ENCODE peak calls at places on chromosomes 11 and 22, in six cellular contexts. V, I, H, G, B and W are unnamed samples.

GRCh38 chr11:6604081-6604626 is 580 bp downstream of the ILK start:
- DNase-seq in G (peak), V (no peak), B (peak), I (peak), H (no peak), W (no peak)

GRCh38 chr11:79663012-79663411 is 222.2 kb upstream of the TENM4 start:
- DNase-seq in H (no peak), V (no peak), I (no peak), G (no peak), B (no peak), W (no peak)

GRCh38 chr11:117574551-117574950 is 222.5 kb downstream of the DSCAML1 start:
- DNase-seq in I (no peak), G (no peak), H (no peak), B (no peak), V (no peak), W (no peak)

GRCh38 chr11:7904910-7905309 is 26.2 kb downstream of the OR10A6 start:
- DNase-seq in B (no peak), V (no peak), H (no peak), I (no peak), G (no peak), W (no peak)

GRCh38 chr22:31442768-31443489 is 43.5 kb downstream of the DRG1 start:
- DNase-seq in B (no peak), G (no peak), I (no peak), V (no peak), H (no peak), W (no peak)

GRCh38 chr22:49702068-49702397 is 125.6 kb downstream of the BRD1 start:
- DNase-seq in G (no peak), V (no peak), B (no peak), H (no peak), I (no peak), W (no peak)

GRCh38 chr22:31637375-31637937 is 24.6 kb downstream of the PISD start:
- DNase-seq in H (no peak), G (no peak), V (no peak), I (no peak), B (no peak), W (no peak)

GRCh38 chr22:19218541-19219233 is 40.2 kb upstream of the SLC25A1 start:
- DNase-seq in B (no peak), G (no peak), I (no peak), H (no peak), V (no peak), W (no peak)

GRCh38 chr11:64924910-64925284 is 408 bp downstream of the PPP2R5B start:
- DNase-seq in H (no peak), I (no peak), G (no peak), B (no peak), V (no peak), W (no peak)

GRCh38 chr11:77778549-77778948 is 42.0 kb downstream of the RSF1 start:
- DNase-seq in B (no peak), I (no peak), G (no peak), V (no peak), H (no peak), W (no peak)

GRCh38 chr11:3077846-3078440 is 20.7 kb upstream of the CARS1 start:
- DNase-seq in I (no peak), V (no peak), B (no peak), G (no peak), H (no peak), W (no peak)

GRCh38 chr11:106091480-106092123 is 14.1 kb downstream of the AASDHPPT start:
- DNase-seq in V (no peak), H (no peak), B (no peak), I (no peak), G (no peak), W (no peak)

GRCh38 chr22:24601217-24602104 is 1.5 kb upstream of the GGT1 start:
- DNase-seq in V (no peak), I (no peak), G (no peak), B (no peak), H (no peak), W (no peak)

GRCh38 chr11:44248109-44248508 is 61.8 kb downstream of the ALX4 start:
- DNase-seq in G (no peak), B (no peak), I (no peak), H (no peak), V (no peak), W (no peak)

GRCh38 chr11:1404461-1405185 is 14.9 kb downstream of the BRSK2 start:
- DNase-seq in I (no peak), B (no peak), V (no peak), H (no peak), G (no peak), W (no peak)

GRCh38 chr11:62556102-62556871 is 9.7 kb upstream of the AHNAK start:
- DNase-seq in I (peak), G (peak), H (peak), V (no peak), B (peak), W (no peak)

GRCh38 chr11:10604340-10604748 is 35.9 kb upstream of the LYVE1 start:
- DNase-seq in V (no peak), I (no peak), H (no peak), G (no peak), B (no peak), W (no peak)

GRCh38 chr11:128424271-128424709 is 163.1 kb downstream of the ETS1 start:
- DNase-seq in H (no peak), B (no peak), I (no peak), V (no peak), G (no peak), W (no peak)

GRCh38 chr11:99069831-99070444 is 49.2 kb downstream of the CNTN5 start:
- DNase-seq in V (no peak), G (no peak), H (no peak), I (no peak), B (no peak), W (no peak)

GRCh38 chr11:110311783-110312578 is 15.6 kb upstream of the RDX start:
- DNase-seq in G (no peak), B (no peak), H (no peak), I (no peak), V (no peak), W (no peak)

GRCh38 chr11:1341928-1342524 is 32.6 kb upstream of the TOLLIP start:
- DNase-seq in G (no peak), B (no peak), H (peak), I (no peak), V (no peak), W (no peak)

GRCh38 chr11:18145025-18145424 is 12.7 kb downstream of the MRGPRX3 start:
- DNase-seq in B (no peak), V (no peak), H (no peak), G (no peak), I (no peak), W (no peak)

GRCh38 chr11:33835143-33835878 is 56.6 kb downstream of the LMO2 start:
- DNase-seq in G (no peak), V (no peak), H (no peak), I (peak), B (no peak), W (no peak)

GRCh38 chr22:32207971-32208480 is 3.2 kb upstream of the RFPL2 start:
- DNase-seq in H (no peak), G (no peak), I (no peak), V (no peak), B (no peak), W (no peak)

GRCh38 chr11:128690746-128691091 is 3.2 kb upstream of the FLI1 start:
- DNase-seq in H (no peak), V (no peak), G (no peak), I (no peak), B (no peak), W (no peak)

GRCh38 chr11:76624515-76625379 is 45.8 kb downstream of the LRRC32 start:
- DNase-seq in B (no peak), H (no peak), G (peak), I (no peak), V (no peak), W (no peak)

GRCh38 chr11:14642453-14642852 is 1.2 kb upstream of the PDE3B start:
- DNase-seq in I (no peak), V (no peak), G (no peak), B (no peak), H (no peak), W (no peak)

GRCh38 chr22:46452195-46453005 is 85.0 kb downstream of the CELSR1 start:
- DNase-seq in I (no peak), B (no peak), G (no peak), H (no peak), V (no peak), W (no peak)

GRCh38 chr11:29282088-29282487 is 734.7 kb downstream of the KCNA4 start:
- DNase-seq in H (no peak), V (no peak), I (peak), G (no peak), B (no peak), W (no peak)

GRCh38 chr11:80024119-80024518 is 583.3 kb upstream of the TENM4 start:
- DNase-seq in B (no peak), H (no peak), G (no peak), I (no peak), V (no peak), W (no peak)

GRCh38 chr11:36365937-36366336 is 69.8 kb downstream of the PRR5L start:
- DNase-seq in B (no peak), V (no peak), I (no peak), H (no peak), G (no peak), W (no peak)

GRCh38 chr22:29912605-29913398 is 29.8 kb downstream of the MTMR3 start:
- DNase-seq in I (no peak), V (no peak), G (no peak), B (no peak), H (no peak), W (no peak)

GRCh38 chr22:27241430-27242110 is 560.0 kb downstream of the MN1 start:
- DNase-seq in H (no peak), V (no peak), B (no peak), G (no peak), I (no peak), W (no peak)

GRCh38 chr11:122723576-122723975 is 68.1 kb downstream of the UBASH3B start:
- DNase-seq in B (no peak), H (no peak), V (no peak), I (no peak), G (no peak), W (no peak)